ENCODE peak calls at places on chromosomes 5 and 9, in six cellular contexts. X, P, G, Q, M and J are unnamed samples.

GRCh38 chr5:145554399-145554798 is 280.7 kb downstream of the PRELID2 start:
- DNase-seq in X (no peak), P (no peak), G (peak; percentile 48), Q (no peak), M (peak; percentile 74), J (no peak)

GRCh38 chr9:98222885-98223640 is 30.6 kb upstream of the CORO2A start:
- DNase-seq in X (no peak), P (no peak), G (peak; percentile 54), Q (no peak), M (peak; percentile 99), J (no peak)

GRCh38 chr5:58407042-58407709 is 52.7 kb downstream of the PLK2 start:
- DNase-seq in X (no peak), P (no peak), G (no peak), Q (no peak), M (peak; percentile 57), J (no peak)

GRCh38 chr9:20732118-20732517 is 48.1 kb downstream of the FOCAD start:
- DNase-seq in X (no peak), P (no peak), G (no peak), Q (no peak), M (peak; percentile 41), J (no peak)

GRCh38 chr5:157612071-157612476 is 36.5 kb upstream of the ADAM19 start:
- DNase-seq in X (no peak), P (no peak), G (no peak), Q (no peak), M (peak; percentile 90), J (no peak)

GRCh38 chr5:150313921-150314716 is 11.4 kb upstream of the ARSI start:
- DNase-seq in X (no peak), P (no peak), G (no peak), Q (no peak), M (no peak), J (no peak)

GRCh38 chr5:761854-762685 is 22.5 kb downstream of the ZDHHC11B start:
- DNase-seq in X (no peak), P (peak; percentile 5), G (no peak), Q (no peak), M (no peak), J (no peak)

GRCh38 chr5:143271431-143271830 is 132.1 kb downstream of the NR3C1 start:
- DNase-seq in X (no peak), P (no peak), G (no peak), Q (no peak), M (no peak), J (no peak)

GRCh38 chr9:6923081-6923480 is 165.3 kb downstream of the KDM4C start:
- DNase-seq in X (no peak), P (no peak), G (no peak), Q (no peak), M (no peak), J (no peak)

GRCh38 chr5:98474802-98475201 is 298.7 kb upstream of the RGMB start:
- DNase-seq in X (no peak), P (no peak), G (no peak), Q (no peak), M (no peak), J (no peak)

GRCh38 chr5:176658817-176659216 is 11.5 kb downstream of the TSPAN17 start:
- DNase-seq in X (peak; percentile 10), P (no peak), G (no peak), Q (no peak), M (no peak), J (no peak)

GRCh38 chr9:117470455-117470854 is 55.6 kb upstream of the ASTN2 start:
- DNase-seq in X (no peak), P (no peak), G (no peak), Q (no peak), M (no peak), J (no peak)

GRCh38 chr5:31854625-31855526 is 215.9 kb downstream of the PDZD2 start:
- DNase-seq in X (no peak), P (peak; percentile 67), G (no peak), Q (peak; percentile 54), M (peak; percentile 69), J (peak; percentile 81)

GRCh38 chr5:60446917-60447316 is 253.0 kb downstream of the DEPDC1B start:
- DNase-seq in X (no peak), P (no peak), G (no peak), Q (no peak), M (no peak), J (no peak)

GRCh38 chr5:73812962-73813588 is 187.1 kb downstream of the ARHGEF28 start:
- DNase-seq in X (no peak), P (no peak), G (no peak), Q (no peak), M (peak; percentile 72), J (no peak)

GRCh38 chr5:174402224-174402812 is 322.1 kb upstream of the MSX2 start:
- DNase-seq in X (no peak), P (no peak), G (no peak), Q (no peak), M (peak; percentile 13), J (no peak)

GRCh38 chr5:169861934-169862333 is 118.4 kb downstream of the INSYN2B start:
- DNase-seq in X (no peak), P (no peak), G (no peak), Q (no peak), M (no peak), J (no peak)

GRCh38 chr5:34699155-34700077 is 43.3 kb downstream of the RAI14 start:
- DNase-seq in X (no peak), P (no peak), G (no peak), Q (no peak), M (no peak), J (no peak)

GRCh38 chr5:150255659-150256415 is 33.7 kb downstream of the CAMK2A start:
- DNase-seq in X (no peak), P (no peak), G (no peak), Q (no peak), M (no peak), J (no peak)

GRCh38 chr9:110015759-110016158 is 192.2 kb downstream of the C9orf152 start:
- DNase-seq in X (no peak), P (no peak), G (peak; percentile 79), Q (no peak), M (peak; percentile 88), J (no peak)

GRCh38 chr9:135562235-135562745 is 734 bp downstream of the PAEP start:
- DNase-seq in X (no peak), P (no peak), G (no peak), Q (no peak), M (no peak), J (no peak)

GRCh38 chr5:80822640-80823039 is 137.5 kb upstream of the RASGRF2 start:
- DNase-seq in X (no peak), P (no peak), G (no peak), Q (no peak), M (no peak), J (no peak)

GRCh38 chr5:172361566-172362238 is 78.1 kb upstream of the UBTD2 start:
- DNase-seq in X (no peak), P (no peak), G (peak; percentile 48), Q (no peak), M (peak; percentile 100), J (no peak)

DNA sequence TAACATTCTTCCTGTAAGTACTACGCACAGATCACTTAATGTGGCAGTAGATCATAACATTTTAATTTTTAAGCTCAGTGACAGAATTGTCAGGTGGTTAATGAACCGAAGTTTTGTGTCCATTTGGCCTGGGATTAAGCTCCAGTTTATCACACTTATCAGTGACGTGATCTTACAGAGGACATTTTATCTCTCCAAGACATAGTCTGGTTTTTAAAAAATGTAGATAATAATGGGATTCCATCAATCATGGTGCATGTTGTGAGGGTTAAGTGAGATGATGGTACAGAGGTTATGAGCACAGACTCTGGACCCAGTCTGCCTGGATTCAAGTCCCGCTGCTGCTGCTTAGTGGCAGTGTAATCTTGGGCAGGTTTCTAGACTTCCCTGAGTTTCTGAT is 66.0 kb upstream of the ZFAND5 start:
- DNase-seq in X (no peak), P (no peak), G (no peak), Q (no peak), M (no peak), J (no peak)
- TF ChIP-seq CTCF in X (no peak), P (no peak), G (no peak), Q (no peak), M (no peak), J (no peak)

GRCh38 chr9:36788534-36788933 is 215.8 kb downstream of the MELK start:
- DNase-seq in X (no peak), P (no peak), G (peak; percentile 23), Q (no peak), M (peak; percentile 9), J (no peak)
- TF ChIP-seq CTCF in X (no peak), P (no peak), G (peak; percentile 69), Q (no peak), M (peak; percentile 34), J (no peak)

DNA sequence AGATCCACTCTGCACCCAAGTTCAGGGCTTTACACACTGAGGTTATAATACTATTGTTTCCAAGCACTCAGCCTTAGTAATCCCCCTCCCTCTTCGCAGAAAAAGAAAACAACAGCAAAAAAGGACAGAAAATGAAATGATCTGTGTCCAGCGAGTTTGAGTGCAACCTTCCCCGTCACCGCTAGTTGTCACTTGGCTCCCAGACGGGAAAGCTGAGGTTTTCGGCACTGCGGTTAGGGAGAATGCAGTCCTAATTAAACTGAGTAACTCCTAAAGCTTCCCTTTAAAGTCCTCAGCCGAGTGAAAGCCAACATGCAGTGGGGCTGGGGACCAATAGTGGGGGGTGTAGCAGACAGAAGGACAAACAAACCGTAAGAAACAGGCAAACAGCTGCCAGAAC is 786 bp downstream of the GLRA1 start:
- DNase-seq in X (no peak), P (no peak), G (no peak), Q (no peak), M (peak; percentile 21), J (peak; percentile 38)
- TF ChIP-seq CTCF in X (no peak), P (no peak), G (peak; percentile 40), Q (no peak), M (peak; percentile 31), J (peak; percentile 77)

GRCh38 chr9:90019596-90019995 is 414.8 kb downstream of the GADD45G start:
- DNase-seq in X (no peak), P (no peak), G (no peak), Q (no peak), M (no peak), J (no peak)
- TF ChIP-seq CTCF in X (no peak), P (no peak), G (no peak), Q (no peak), M (no peak), J (no peak)

DNA sequence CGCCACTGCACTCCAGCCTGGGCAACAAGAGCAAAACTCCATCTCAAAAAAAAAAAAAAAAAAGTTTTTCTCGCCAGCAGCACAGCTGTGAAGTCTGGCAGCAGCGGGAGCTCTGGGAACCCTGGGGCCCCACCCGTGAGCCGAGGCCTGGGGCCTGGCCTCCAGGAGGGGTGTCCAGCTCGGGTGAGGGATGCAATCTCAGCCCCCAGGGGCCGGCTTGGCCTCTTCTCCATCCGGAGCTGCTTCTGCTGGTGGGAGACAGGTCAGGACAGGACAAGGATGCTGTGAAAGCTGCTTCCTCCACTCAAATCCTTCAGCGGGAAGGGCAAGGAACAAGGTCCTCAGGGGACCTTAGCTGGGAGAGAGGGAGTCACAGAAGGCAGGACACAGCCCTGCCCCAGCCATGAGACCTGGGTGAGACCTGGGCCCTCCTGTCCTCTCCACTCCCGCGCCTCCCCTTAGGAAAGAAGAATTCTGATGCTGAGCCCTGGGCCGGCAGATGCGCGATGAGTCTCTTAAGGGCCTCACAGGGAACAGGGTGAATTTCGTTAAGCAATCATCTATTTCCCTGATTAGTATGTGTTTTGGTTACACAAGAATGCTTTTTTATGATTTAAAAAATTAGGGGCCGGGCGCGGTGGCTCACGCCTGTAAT is 30.6 kb downstream of the PLPP7 start:
- DNase-seq in X (no peak), P (no peak), G (no peak), Q (peak; percentile 94), M (no peak), J (no peak)
- TF ChIP-seq CTCF in X (no peak), P (no peak), G (no peak), Q (no peak), M (no peak), J (no peak)